ENCODE peak calls at places on chromosomes 4 and X, in five cellular contexts. J is Peyer's patch, W is breast epithelium, B is ovary, X is suprapubic skin. L is an unnamed sample. For H3K27me3, the result is how much of the 10 kb centered on the place peaks cover.

GRCh38 chrX:136822337-136823095 is 41.8 kb upstream of the ARHGEF6 start:
- DNase-seq in J (no peak), W (no peak), B (no peak), X (no peak), L (no peak)

GRCh38 chrX:74923942-74924448 is 1.3 kb downstream of the NEXMIF start:
- DNase-seq in J (peak), W (no peak), B (peak), X (no peak), L (no peak)

GRCh38 chrX:39772057-39772832 is 325.5 kb downstream of the BCOR start:
- DNase-seq in J (peak), W (no peak), B (peak), X (no peak), L (no peak)

GRCh38 chr4:8192748-8193738 is 6.0 kb upstream of the SH3TC1 start:
- DNase-seq in J (peak), W (no peak), B (no peak), X (no peak), L (peak)

GRCh38 chr4:90603540-90603939 is 476.3 kb downstream of the CCSER1 start:
- DNase-seq in J (no peak), W (no peak), B (no peak), X (no peak), L (no peak)

GRCh38 chrX:76643590-76643989 is 216.1 kb downstream of the MAGEE1 start:
- DNase-seq in J (no peak), W (no peak), B (no peak), X (no peak), L (no peak)

GRCh38 chr4:88705805-88706518 is 8.3 kb upstream of the NAP1L5 start:
- DNase-seq in J (no peak), W (no peak), B (no peak), X (no peak), L (no peak)

GRCh38 chr4:176277162-176277904 is 8.3 kb upstream of the ASB5 start:
- DNase-seq in J (no peak), W (no peak), B (peak), X (no peak), L (peak)

GRCh38 chr4:2417196-2417764 is 1.2 kb downstream of the ZFYVE28 start:
- DNase-seq in J (no peak), W (no peak), B (no peak), X (no peak), L (no peak)

GRCh38 chrX:10030570-10030969 is 63.4 kb downstream of the CLDN34 start:
- DNase-seq in J (no peak), W (no peak), B (no peak), X (no peak), L (no peak)

GRCh38 chr4:184170996-184171395 is 46.7 kb downstream of the ENPP6 start:
- DNase-seq in J (no peak), W (no peak), B (no peak), X (no peak), L (no peak)

GRCh38 chr4:175833574-175834350 is 21.7 kb upstream of the GPM6A start:
- DNase-seq in J (no peak), W (no peak), B (no peak), X (no peak), L (no peak)

GRCh38 chrX:17633546-17633945 is 103.7 kb upstream of the SCML1 start:
- DNase-seq in J (no peak), W (no peak), B (no peak), X (no peak), L (no peak)

GRCh38 chrX:28586891-28587635 is at the start of gene IL1RAPL1:
- DNase-seq in J (no peak), W (no peak), B (no peak), X (no peak), L (no peak)

GRCh38 chr4:133323670-133324069 is 174.6 kb downstream of the PCDH10 start:
- DNase-seq in J (no peak), W (no peak), B (no peak), X (no peak), L (no peak)

GRCh38 chr4:155085843-155086530 is 122.4 kb upstream of the NPY2R start:
- DNase-seq in J (no peak), W (no peak), B (no peak), X (no peak), L (no peak)

GRCh38 chr4:99462875-99463464 is 27.8 kb upstream of the ADH7 start:
- DNase-seq in J (peak), W (peak), B (peak), X (no peak), L (peak)

GRCh38 chr4:38691251-38692008 is 27.4 kb downstream of the KLF3 start:
- DNase-seq in J (no peak), W (no peak), B (no peak), X (no peak), L (no peak)

GRCh38 chr4:175542787-175543186 is 269.3 kb downstream of the GPM6A start:
- DNase-seq in J (no peak), W (no peak), B (no peak), X (no peak), L (no peak)

GRCh38 chr4:86942185-86942666 is 7.4 kb downstream of the AFF1 start:
- DNase-seq in J (no peak), W (no peak), B (no peak), X (no peak), L (no peak)

GRCh38 chrX:32741910-32742309 is 469.4 kb downstream of the DMD start:
- DNase-seq in J (no peak), W (no peak), B (no peak), X (no peak), L (no peak)

GRCh38 chrX:21479695-21480280 is 105.6 kb downstream of the CNKSR2 start:
- DNase-seq in J (no peak), W (no peak), B (no peak), X (no peak), L (no peak)

GRCh38 chr4:26028793-26029511 is 114.9 kb downstream of the SMIM20 start:
- DNase-seq in J (peak), W (no peak), B (peak), X (peak), L (peak)

GRCh38 chr4:48913346-48913745 is 6.8 kb upstream of the OCIAD2 start:
- DNase-seq in J (no peak), W (no peak), B (no peak), X (no peak), L (no peak)

GRCh38 chr4:40337081-40337480 is 1.9 kb downstream of the CHRNA9 start:
- DNase-seq in J (no peak), W (no peak), B (no peak), X (no peak), L (no peak)

GRCh38 chrX:133923113-133923512 is 62.3 kb downstream of the GPC3 start:
- DNase-seq in J (no peak), W (no peak), B (no peak), X (no peak), L (no peak)

GRCh38 chr4:158159054-158159717 is 13.6 kb downstream of the GASK1B start:
- DNase-seq in J (no peak), W (no peak), B (no peak), X (no peak), L (no peak)

DNA sequence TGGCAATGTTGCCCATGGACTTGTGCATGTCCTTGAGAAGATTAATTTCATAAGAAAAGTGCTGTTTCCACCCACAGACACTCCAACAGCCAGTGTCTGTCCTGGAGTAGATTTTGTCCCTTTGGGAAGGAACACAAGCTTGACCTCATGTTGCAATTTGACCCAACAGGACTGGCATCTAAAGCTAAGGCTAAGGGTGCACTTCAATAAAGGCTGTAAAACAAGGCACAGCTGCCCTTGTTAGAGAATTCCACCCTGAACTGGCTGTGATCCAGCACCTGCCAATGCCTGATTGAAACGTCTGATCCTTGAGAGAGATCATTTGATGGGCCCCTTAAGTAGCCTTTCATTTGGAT is 56.3 kb downstream of the CD99L2 start:
- DNase-seq in J (no peak), W (no peak), B (no peak), X (no peak), L (no peak)
- H3K27ac ChIP-seq in J (no peak), W (no peak), B (no peak), X (no peak), L (no peak)

DNA sequence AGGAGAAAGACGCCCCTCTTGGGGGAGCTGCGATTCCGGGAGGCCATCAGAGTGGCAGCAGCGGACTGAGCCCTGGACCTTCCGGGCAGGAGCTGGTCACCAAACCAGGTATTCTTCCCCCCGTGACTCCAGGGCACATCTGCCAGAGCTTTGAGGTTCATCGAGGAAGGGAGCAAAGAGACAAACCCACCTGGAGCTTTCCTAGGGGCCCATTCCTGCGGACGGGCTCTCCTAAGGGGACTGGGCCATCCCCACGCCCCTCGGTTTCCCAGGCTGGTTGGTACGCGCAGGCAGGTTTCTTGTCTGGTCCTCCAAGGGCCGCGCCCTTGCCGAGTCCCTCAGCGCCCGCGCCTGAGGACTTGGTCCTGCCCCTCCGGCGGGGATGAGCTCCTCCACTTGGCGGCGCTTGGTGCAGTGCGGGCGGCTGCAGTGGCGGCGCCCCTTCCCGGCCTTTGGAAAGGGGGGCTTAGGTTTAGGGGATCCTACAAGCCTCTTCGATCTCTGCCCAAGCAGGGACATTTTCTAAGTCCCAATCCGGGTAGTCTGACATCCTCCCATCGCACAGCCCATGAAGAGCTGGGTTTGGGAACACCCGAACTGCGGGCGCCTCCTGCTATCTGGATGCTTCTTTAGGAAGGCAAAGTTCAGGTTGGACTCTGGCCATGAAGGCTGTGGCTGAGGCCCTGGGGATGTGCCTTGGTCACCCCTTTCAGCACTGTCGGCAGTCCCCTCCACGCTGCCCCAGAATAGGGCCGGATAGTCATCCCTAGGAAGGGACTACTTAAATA is 543 bp downstream of the STBD1 start:
- DNase-seq in J (no peak), W (no peak), B (peak), X (no peak), L (peak)
- TF ChIP-seq CTCF in J (peak), W (no peak), B (no peak), X (no peak), L (no peak)

DNA sequence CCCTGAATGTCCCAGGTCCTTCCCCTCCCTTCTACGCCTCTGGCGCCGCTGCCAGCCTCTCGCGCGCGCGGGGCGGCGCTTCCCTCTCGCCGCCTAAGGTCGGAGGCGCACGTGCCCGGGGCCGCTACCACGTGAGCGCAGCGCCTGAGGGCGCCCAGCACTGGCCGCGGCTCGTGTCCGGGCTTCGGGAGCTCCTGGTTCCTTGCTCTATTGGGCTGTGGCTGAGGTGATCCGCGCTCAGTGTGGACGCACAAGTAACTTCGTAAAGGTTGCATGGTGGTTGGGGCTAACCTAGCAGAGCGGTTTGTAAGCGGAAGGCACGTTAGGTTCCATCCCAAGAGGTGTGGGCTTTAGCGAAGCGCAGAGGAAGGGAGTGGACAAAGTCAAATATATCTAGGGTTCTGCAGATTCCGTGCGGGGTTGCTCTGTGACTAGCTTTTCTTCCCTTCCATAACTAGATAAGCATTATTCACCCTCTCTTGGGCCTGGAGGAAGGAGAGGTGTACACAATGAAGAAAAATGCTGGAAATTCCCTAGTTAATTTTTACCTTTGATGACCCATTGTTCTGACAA is 1.8 kb downstream of the TLL1 start:
- DNase-seq in J (no peak), W (no peak), B (no peak), X (no peak), L (no peak)
- H3K27me3 ChIP-seq in J (under half), W (under half), B (under half), X (under half), L (under half)

GRCh38 chrX:115689931-115690330 is 129.0 kb downstream of the PLS3 start:
- DNase-seq in J (no peak), W (no peak), B (no peak), X (no peak), L (no peak)
- H3K27ac ChIP-seq in J (no peak), W (peak), B (no peak), X (peak), L (no peak)

DNA sequence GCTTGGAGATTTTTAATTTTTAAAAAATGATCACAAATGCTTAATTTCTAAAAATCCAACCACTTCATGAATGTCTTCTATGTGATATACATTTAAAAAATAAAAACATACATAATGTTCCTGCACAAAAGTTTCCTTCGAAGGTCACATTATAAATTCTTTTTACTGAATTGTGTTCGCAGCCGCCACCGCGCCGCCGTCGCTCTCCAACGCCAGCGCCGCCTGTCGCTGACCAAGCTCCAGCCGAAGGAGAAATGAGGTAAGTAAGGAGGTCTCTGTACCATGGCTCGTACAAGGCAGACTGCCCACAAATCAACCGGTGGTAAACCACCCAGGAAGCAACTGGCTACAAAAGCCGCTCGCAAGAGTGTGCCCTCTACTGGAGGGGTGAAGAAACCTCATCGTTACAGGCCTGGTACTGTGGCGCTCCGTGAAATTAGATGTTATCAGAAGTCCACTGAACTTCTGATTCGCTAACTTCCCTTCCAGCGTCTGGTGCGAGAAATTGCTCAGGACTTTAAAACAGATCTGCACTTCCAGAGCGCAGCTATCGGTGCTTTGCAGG is 48.8 kb upstream of the NEUROG2 start:
- DNase-seq in J (no peak), W (no peak), B (no peak), X (no peak), L (no peak)
- TF ChIP-seq CTCF in J (no peak), W (no peak), B (no peak), X (no peak), L (no peak)

DNA sequence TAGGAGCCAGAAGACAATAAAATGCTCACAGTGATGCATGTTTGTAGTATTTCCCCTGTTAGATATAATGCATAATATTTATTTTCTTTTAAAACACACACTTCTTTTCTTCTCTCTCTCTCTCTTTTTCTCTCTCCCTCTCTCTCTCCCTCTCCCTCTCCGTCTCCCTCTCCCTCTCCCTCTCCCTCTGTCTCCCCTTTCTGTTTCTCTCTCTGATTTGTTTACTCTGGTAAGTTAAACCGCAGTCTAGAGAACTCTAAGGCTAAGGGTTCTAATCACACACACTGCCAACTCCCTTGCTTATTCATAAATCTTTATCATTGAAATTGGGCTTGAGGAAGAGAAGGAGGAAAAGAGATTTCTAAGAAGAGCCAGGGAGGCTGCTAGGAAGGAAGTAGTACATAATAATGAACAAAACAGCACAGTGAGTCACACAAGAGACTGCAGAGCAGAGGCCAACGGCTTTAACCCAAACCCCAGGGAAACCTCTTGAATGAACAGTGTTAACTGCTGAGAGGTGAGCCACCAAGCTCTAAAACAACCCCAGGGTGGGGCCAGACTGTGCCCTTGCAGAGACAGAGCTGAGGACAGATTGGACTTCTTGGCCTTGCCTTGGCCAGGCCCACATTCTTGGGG is 9.1 kb upstream of the PHOX2B start:
- DNase-seq in J (no peak), W (no peak), B (no peak), X (no peak), L (no peak)
- H3K27me3 ChIP-seq in J (under half), W (under half), B (under half), X (half or more), L (under half)